ENCODE peak calls at places on chromosome 6, in eight cellular contexts. N, B, Q, C, A, L, F and M are unnamed samples.

GRCh38 chr6:131042664-131043063 is 20.4 kb downstream of the EPB41L2 start:
- DNase-seq in N (no peak), B (no peak), Q (no peak), C (no peak), A (no peak), L (no peak), F (no peak), M (no peak)

GRCh38 chr6:105321728-105322127 is 81.2 kb downstream of the PREP start:
- DNase-seq in N (no peak), B (no peak), Q (no peak), C (no peak), A (no peak), L (no peak), F (no peak), M (no peak)

GRCh38 chr6:157773248-157773773 is 49.7 kb upstream of the SNX9 start:
- DNase-seq in N (no peak), B (no peak), Q (no peak), C (no peak), A (no peak), L (no peak), F (no peak), M (no peak)

GRCh38 chr6:139135578-139136545 is 982 bp downstream of the HECA start:
- DNase-seq in N (no peak), B (peak; percentile 73), Q (peak; percentile 64), C (no peak), A (no peak), L (peak; percentile 83), F (no peak), M (peak; percentile 79)

GRCh38 chr6:93105017-93105416 is 314.3 kb downstream of the EPHA7 start:
- DNase-seq in N (no peak), B (no peak), Q (no peak), C (no peak), A (no peak), L (no peak), F (no peak), M (no peak)

GRCh38 chr6:87766211-87766610 is 64.2 kb upstream of the AKIRIN2 start:
- DNase-seq in N (no peak), B (no peak), Q (no peak), C (no peak), A (no peak), L (no peak), F (no peak), M (no peak)

GRCh38 chr6:4017847-4018193 is 61.1 kb downstream of the FAM217A start:
- DNase-seq in N (no peak), B (no peak), Q (peak; percentile 70), C (no peak), A (no peak), L (no peak), F (no peak), M (no peak)

GRCh38 chr6:90406142-90406794 is 109.6 kb upstream of the BACH2 start:
- DNase-seq in N (no peak), B (no peak), Q (no peak), C (no peak), A (no peak), L (no peak), F (peak; percentile 36), M (no peak)

GRCh38 chr6:41399424-41399823 is 64.0 kb downstream of the NCR2 start:
- DNase-seq in N (no peak), B (no peak), Q (no peak), C (no peak), A (no peak), L (no peak), F (no peak), M (no peak)

DNA sequence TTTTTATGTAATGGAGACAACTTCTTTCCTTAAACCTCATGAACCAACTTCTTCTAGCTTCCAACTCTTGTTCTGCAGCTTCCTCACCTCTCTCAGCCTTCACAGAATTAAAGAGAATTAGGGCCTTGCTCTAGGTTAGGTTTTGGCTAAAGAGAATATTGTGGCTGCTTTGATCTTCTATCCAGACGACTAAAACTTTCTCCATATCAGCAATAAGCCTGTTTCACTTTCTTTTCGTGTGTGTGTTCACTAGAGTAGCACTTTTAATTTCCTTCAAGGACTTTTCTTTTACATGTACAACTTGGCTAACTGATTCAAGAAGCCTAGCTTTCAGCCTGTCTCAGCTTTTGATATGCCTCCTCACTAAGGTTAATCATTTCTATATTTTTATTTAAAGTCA is 596.1 kb upstream of the NRSN1 start:
- DNase-seq in N (no peak), B (no peak), Q (no peak), C (no peak), A (no peak), L (no peak), F (no peak), M (no peak)
- H3K9me3 ChIP-seq in N (no peaks in the 10 kb centered on the region), B (no peaks in the 10 kb centered on the region), Q (no peaks in the 10 kb centered on the region), C (no peaks in the 10 kb centered on the region), A (no peaks in the 10 kb centered on the region), L (no peaks in the 10 kb centered on the region), F (no peaks in the 10 kb centered on the region), M (no peaks in the 10 kb centered on the region)

GRCh38 chr6:122614303-122614702 is 4.1 kb downstream of the PKIB start:
- DNase-seq in N (no peak), B (no peak), Q (no peak), C (no peak), A (no peak), L (no peak), F (no peak), M (no peak)

GRCh38 chr6:122615409-122615808 is 5.2 kb downstream of the PKIB start:
- DNase-seq in N (no peak), B (no peak), Q (no peak), C (no peak), A (no peak), L (no peak), F (no peak), M (no peak)

GRCh38 chr6:122612838-122613237 is 2.6 kb downstream of the PKIB start:
- DNase-seq in N (no peak), B (no peak), Q (no peak), C (no peak), A (no peak), L (no peak), F (no peak), M (no peak)

GRCh38 chr6:122610690-122611455 is 668 bp downstream of the PKIB start:
- DNase-seq in N (no peak), B (no peak), Q (no peak), C (peak; percentile 48), A (peak; percentile 4), L (peak; percentile 65), F (no peak), M (peak; percentile 9)

GRCh38 chr6:122609881-122610689 is at the start of gene PKIB:
- DNase-seq in N (no peak), B (peak; percentile 25), Q (no peak), C (peak; percentile 82), A (peak; percentile 2), L (peak; percentile 75), F (no peak), M (peak; percentile 59)
- H3K27ac ChIP-seq in N (no peak within 1 kb of the TSS), B (no peak within 1 kb of the TSS), Q (no peak within 1 kb of the TSS), C (no peak within 1 kb of the TSS), A (no peak within 1 kb of the TSS), L (no peak within 1 kb of the TSS), F (no peak within 1 kb of the TSS), M (no peak within 1 kb of the TSS)

GRCh38 chr6:66161546-66162108 is 454.6 kb upstream of the EYS start:
- DNase-seq in N (no peak), B (no peak), Q (no peak), C (no peak), A (no peak), L (no peak), F (no peak), M (no peak)

DNA sequence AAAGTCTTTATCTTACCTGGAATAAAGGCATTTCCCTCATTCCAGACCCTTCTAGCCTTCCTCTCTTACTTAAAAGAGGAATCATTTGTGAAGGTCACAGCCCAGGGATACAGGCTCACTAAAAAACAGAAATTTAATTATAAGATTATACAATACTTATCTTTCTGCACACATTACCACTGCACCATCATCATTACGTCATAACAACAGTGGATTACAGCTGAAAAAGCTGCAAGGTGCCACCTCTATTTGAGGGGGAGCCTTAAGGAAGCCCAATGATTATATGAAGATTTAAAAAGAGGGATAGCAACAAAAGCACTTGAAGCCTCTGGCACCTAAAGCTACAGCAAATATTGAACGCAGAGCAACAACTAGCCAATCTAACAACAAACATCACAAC is 452.9 kb upstream of the EYS start:
- DNase-seq in N (no peak), B (no peak), Q (no peak), C (no peak), A (no peak), L (no peak), F (no peak), M (no peak)
- H3K9me3 ChIP-seq in N (no peaks in the 10 kb centered on the region), B (peaks cover 3% of the 10 kb centered on the region), Q (peaks cover 11% of the 10 kb centered on the region), C (no peaks in the 10 kb centered on the region), A (peaks cover 5% of the 10 kb centered on the region), L (peaks cover 5% of the 10 kb centered on the region), F (peaks cover 7% of the 10 kb centered on the region), M (peaks cover 11% of the 10 kb centered on the region)

GRCh38 chr6:82185948-82186347 is 61.6 kb downstream of the IBTK start:
- DNase-seq in N (no peak), B (no peak), Q (no peak), C (no peak), A (no peak), L (no peak), F (no peak), M (no peak)

GRCh38 chr6:82183642-82184282 is 63.8 kb downstream of the IBTK start:
- DNase-seq in N (no peak), B (no peak), Q (no peak), C (no peak), A (no peak), L (no peak), F (no peak), M (no peak)

GRCh38 chr6:82179415-82179814 is 68.1 kb downstream of the IBTK start:
- DNase-seq in N (no peak), B (no peak), Q (no peak), C (no peak), A (no peak), L (no peak), F (no peak), M (no peak)

GRCh38 chr6:82178759-82179112 is 68.8 kb downstream of the IBTK start:
- DNase-seq in N (no peak), B (no peak), Q (no peak), C (no peak), A (no peak), L (no peak), F (no peak), M (no peak)

DNA sequence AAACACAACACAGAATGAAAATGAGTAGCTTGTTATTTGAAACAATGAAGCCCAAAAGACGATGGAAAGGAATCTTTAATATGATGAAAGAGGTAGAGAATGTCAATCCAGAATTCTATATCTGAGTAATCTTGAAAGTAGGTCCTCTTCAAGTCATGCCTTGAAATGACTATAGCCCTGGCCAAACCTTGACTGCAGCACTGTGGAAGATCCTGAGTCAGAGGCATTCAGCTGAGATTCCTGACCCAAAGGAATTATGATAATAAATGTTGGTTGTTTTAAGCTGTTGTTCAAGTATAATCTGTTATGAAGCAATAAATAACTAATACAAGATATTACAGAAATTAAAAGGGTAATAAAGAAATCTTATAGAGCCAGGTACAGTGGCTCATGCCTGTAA is 64.8 kb downstream of the IBTK start:
- DNase-seq in N (no peak), B (no peak), Q (no peak), C (no peak), A (no peak), L (no peak), F (no peak), M (no peak)
- H3K27ac ChIP-seq in N (no peak overlapping the region), B (no peak overlapping the region), Q (no peak overlapping the region), C (no peak overlapping the region), A (no peak overlapping the region), L (no peak overlapping the region), F (no peak overlapping the region), M (no peak overlapping the region)

GRCh38 chr6:22557007-22557406 is 12.4 kb upstream of the HDGFL1 start:
- DNase-seq in N (no peak), B (no peak), Q (no peak), C (no peak), A (no peak), L (no peak), F (no peak), M (no peak)
- H3K9me3 ChIP-seq in N (no peaks in the 10 kb centered on the region), B (no peaks in the 10 kb centered on the region), Q (no peaks in the 10 kb centered on the region), C (no peaks in the 10 kb centered on the region), A (no peaks in the 10 kb centered on the region), L (no peaks in the 10 kb centered on the region), F (no peaks in the 10 kb centered on the region), M (no peaks in the 10 kb centered on the region)